ENCODE peak calls at places on chromosome 5, in eight cellular contexts. Z is OCI-LY7, K is keratinocyte, L is epithelial cell of proximal tubule, J is AG04449, M is AG04450, N is esophagus squamous epithelium, P is dorsolateral prefrontal cortex. V is an unnamed sample.

GRCh38 chr5:174204914-174205313 is 159.4 kb downstream of the NSG2 start:
- DNase-seq in Z (no peak), K (no peak), L (no peak), J (no peak), M (no peak), N (no peak), P (no peak), V (no peak)

GRCh38 chr5:10556331-10556807 is 7.5 kb upstream of the ANKRD33B start:
- DNase-seq in Z (no peak), K (no peak), L (peak), J (no peak), M (no peak), N (no peak), P (no peak), V (no peak)

GRCh38 chr5:131384616-131385214 is 120.9 kb downstream of the CDC42SE2 start:
- DNase-seq in Z (no peak), K (no peak), L (no peak), J (no peak), M (no peak), N (no peak), P (no peak), V (no peak)

GRCh38 chr5:150085950-150086715 is at the start of gene CSF1R:
- DNase-seq in Z (no peak), K (no peak), L (no peak), J (no peak), M (no peak), N (no peak), P (no peak), V (no peak)

GRCh38 chr5:95863383-95863757 is 40.8 kb upstream of the GLRX start:
- DNase-seq in Z (no peak), K (no peak), L (no peak), J (no peak), M (no peak), N (no peak), P (no peak), V (peak)

GRCh38 chr5:54090495-54091084 is 219.8 kb downstream of the ARL15 start:
- DNase-seq in Z (no peak), K (peak), L (peak), J (peak), M (peak), N (no peak), P (no peak), V (no peak)

GRCh38 chr5:59799668-59800374 is 93.7 kb downstream of the PDE4D start:
- DNase-seq in Z (peak), K (no peak), L (no peak), J (no peak), M (no peak), N (no peak), P (no peak), V (peak)

GRCh38 chr5:10672285-10673044 is 88.6 kb downstream of the DAP start:
- DNase-seq in Z (no peak), K (no peak), L (no peak), J (no peak), M (no peak), N (no peak), P (no peak), V (no peak)

GRCh38 chr5:177296581-177296980 is 6.9 kb downstream of the RAB24 start:
- DNase-seq in Z (no peak), K (no peak), L (no peak), J (no peak), M (no peak), N (no peak), P (no peak), V (no peak)

GRCh38 chr5:119037496-119038215 is 33.2 kb upstream of the DMXL1 start:
- DNase-seq in Z (no peak), K (no peak), L (no peak), J (no peak), M (no peak), N (no peak), P (no peak), V (no peak)

GRCh38 chr5:150299571-150300327 is 3.0 kb downstream of the ARSI start:
- DNase-seq in Z (no peak), K (no peak), L (no peak), J (no peak), M (no peak), N (no peak), P (no peak), V (no peak)

GRCh38 chr5:65696892-65697291 is 25.0 kb downstream of the SGTB start:
- DNase-seq in Z (no peak), K (no peak), L (no peak), J (no peak), M (no peak), N (no peak), P (no peak), V (no peak)

GRCh38 chr5:148760945-148761638 is 65.3 kb upstream of the ADRB2 start:
- DNase-seq in Z (no peak), K (no peak), L (no peak), J (no peak), M (no peak), N (no peak), P (no peak), V (peak)

GRCh38 chr5:108028411-108028810 is 353.5 kb downstream of the FBXL17 start:
- DNase-seq in Z (no peak), K (no peak), L (no peak), J (no peak), M (no peak), N (no peak), P (no peak), V (no peak)

GRCh38 chr5:76944638-76945037 is 8.2 kb upstream of the CRHBP start:
- DNase-seq in Z (no peak), K (no peak), L (no peak), J (no peak), M (no peak), N (no peak), P (no peak), V (no peak)

GRCh38 chr5:129951039-129951438 is 46.8 kb downstream of the CHSY3 start:
- DNase-seq in Z (no peak), K (no peak), L (no peak), J (no peak), M (no peak), N (no peak), P (no peak), V (no peak)

GRCh38 chr5:92923885-92924284 is 657.1 kb downstream of the NR2F1-AS1 start:
- DNase-seq in Z (no peak), K (no peak), L (no peak), J (no peak), M (no peak), N (no peak), P (no peak), V (no peak)

GRCh38 chr5:94740328-94740727 is 121.9 kb downstream of the SLF1 start:
- DNase-seq in Z (no peak), K (no peak), L (no peak), J (no peak), M (no peak), N (no peak), P (no peak), V (no peak)

GRCh38 chr5:111731638-111732037 is 25.4 kb downstream of the NREP start:
- DNase-seq in Z (no peak), K (no peak), L (no peak), J (no peak), M (no peak), N (no peak), P (no peak), V (no peak)

GRCh38 chr5:132829742-132830435 is 558 bp downstream of the SHROOM1 start:
- DNase-seq in Z (peak), K (no peak), L (no peak), J (no peak), M (no peak), N (no peak), P (peak), V (peak)

GRCh38 chr5:96973561-96974401 is 37.9 kb downstream of the LNPEP start:
- DNase-seq in Z (peak), K (no peak), L (no peak), J (no peak), M (no peak), N (no peak), P (no peak), V (no peak)

GRCh38 chr5:112555691-112556090 is 136.6 kb upstream of the EPB41L4A start:
- DNase-seq in Z (no peak), K (no peak), L (no peak), J (no peak), M (no peak), N (no peak), P (no peak), V (no peak)

GRCh38 chr5:132790201-132790870 is 13.3 kb upstream of the SEPTIN8 start:
- DNase-seq in Z (no peak), K (no peak), L (no peak), J (no peak), M (no peak), N (no peak), P (no peak), V (no peak)

GRCh38 chr5:135571210-135571609 is 7.6 kb downstream of the CXCL14 start:
- DNase-seq in Z (no peak), K (no peak), L (no peak), J (no peak), M (no peak), N (no peak), P (no peak), V (no peak)

GRCh38 chr5:178530526-178530925 is 59.7 kb downstream of the COL23A1 start:
- DNase-seq in Z (no peak), K (no peak), L (no peak), J (no peak), M (no peak), N (no peak), P (no peak), V (no peak)

GRCh38 chr5:160496784-160497183 is 75.1 kb downstream of the PTTG1 start:
- DNase-seq in Z (no peak), K (no peak), L (no peak), J (no peak), M (no peak), N (no peak), P (no peak), V (no peak)

GRCh38 chr5:135502836-135503520 is 32.8 kb downstream of the NEUROG1 start:
- DNase-seq in Z (no peak), K (no peak), L (no peak), J (no peak), M (no peak), N (no peak), P (no peak), V (no peak)

GRCh38 chr5:157540707-157541451 is 34.7 kb downstream of the ADAM19 start:
- DNase-seq in Z (peak), K (no peak), L (no peak), J (no peak), M (no peak), N (peak), P (no peak), V (peak)

GRCh38 chr5:178606269-178606668 is 16.1 kb upstream of the COL23A1 start:
- DNase-seq in Z (no peak), K (no peak), L (no peak), J (no peak), M (no peak), N (no peak), P (no peak), V (no peak)

GRCh38 chr5:139670369-139671095 is 22.4 kb downstream of the CXXC5 start:
- DNase-seq in Z (peak), K (no peak), L (no peak), J (no peak), M (no peak), N (no peak), P (peak), V (peak)
- TF ChIP-seq CTCF in Z (peak), K (no peak), L (peak), J (peak), M (peak), N (no peak), P (peak), V (peak)

GRCh38 chr5:14440223-14440597 is 141.4 kb upstream of the OTULINL start:
- DNase-seq in Z (no peak), K (no peak), L (no peak), J (no peak), M (no peak), N (no peak), P (no peak), V (no peak)
- H3K4me3 ChIP-seq in Z (no peak), K (no peak), L (peak), J (peak), M (peak), N (peak), P (peak), V (no peak)

GRCh38 chr5:139285651-139286392 is 7.7 kb upstream of the MATR3 start:
- DNase-seq in Z (no peak), K (no peak), L (no peak), J (no peak), M (no peak), N (no peak), P (no peak), V (no peak)

GRCh38 chr5:139283252-139284166 is 10.0 kb upstream of the MATR3 start:
- DNase-seq in Z (no peak), K (no peak), L (no peak), J (no peak), M (no peak), N (no peak), P (no peak), V (no peak)

GRCh38 chr5:139291051-139291450 is 2.5 kb upstream of the MATR3 start:
- DNase-seq in Z (no peak), K (no peak), L (no peak), J (no peak), M (no peak), N (no peak), P (no peak), V (no peak)

GRCh38 chr5:139284295-139284694 is 9.2 kb upstream of the MATR3 start:
- DNase-seq in Z (no peak), K (no peak), L (no peak), J (no peak), M (no peak), N (no peak), P (no peak), V (no peak)

GRCh38 chr5:139287890-139288635 is 5.5 kb upstream of the MATR3 start:
- DNase-seq in Z (peak), K (no peak), L (no peak), J (no peak), M (no peak), N (no peak), P (no peak), V (peak)
- TF ChIP-seq CTCF in Z (peak), K (no peak), L (peak), J (no peak), M (no peak), N (no peak), P (no peak), V (peak)

GRCh38 chr5:181212080-181212479 is 7.1 kb upstream of the TRIM7 start:
- DNase-seq in Z (no peak), K (no peak), L (no peak), J (no peak), M (no peak), N (no peak), P (no peak), V (no peak)
- H3K4me3 ChIP-seq in Z (no peak), K (no peak), L (no peak), J (no peak), M (no peak), N (no peak), P (no peak), V (no peak)

GRCh38 chr5:1883120-1883924 is 597 bp upstream of the IRX4 start:
- DNase-seq in Z (no peak), K (no peak), L (no peak), J (no peak), M (no peak), N (no peak), P (no peak), V (no peak)
- TF ChIP-seq CTCF in Z (no peak), K (peak), L (peak), J (peak), M (peak), N (no peak), P (no peak), V (no peak)